ENCODE peak calls at places on chromosome 5, in four cellular contexts. One of them, this sample, is unnamed. For H3K9me3, the result is how much of the 10 kb centered on the place peaks cover.

GRCh38 chr5:178449163-178450060 is 140.8 kb downstream of the COL23A1 start:
- DNase-seq in body of pancreas: no peak
- DNase-seq in cardiac muscle cell: peak
- DNase-seq in PC-3: no peak
- DNase-seq in this sample: no peak

GRCh38 chr5:112228672-112229071 is 190.4 kb downstream of the EPB41L4A start:
- DNase-seq in body of pancreas: peak
- DNase-seq in cardiac muscle cell: peak
- DNase-seq in PC-3: peak
- DNase-seq in this sample: peak

GRCh38 chr5:1519631-1520141 is 4.1 kb downstream of the LPCAT1 start:
- DNase-seq in PC-3: no peak
- DNase-seq in body of pancreas: peak
- DNase-seq in cardiac muscle cell: no peak
- DNase-seq in this sample: peak

GRCh38 chr5:166377756-166378155 is 1913.7 kb upstream of the WWC1 start:
- DNase-seq in PC-3: no peak
- DNase-seq in body of pancreas: no peak
- DNase-seq in cardiac muscle cell: no peak
- DNase-seq in this sample: no peak

GRCh38 chr5:75044406-75044805 is 8.0 kb downstream of the GCNT4 start:
- DNase-seq in cardiac muscle cell: no peak
- DNase-seq in body of pancreas: no peak
- DNase-seq in PC-3: peak
- DNase-seq in this sample: peak

GRCh38 chr5:88370824-88371223 is 102.2 kb upstream of the TMEM161B start:
- DNase-seq in cardiac muscle cell: no peak
- DNase-seq in PC-3: no peak
- DNase-seq in body of pancreas: no peak
- DNase-seq in this sample: no peak

GRCh38 chr5:110738812-110739651 is at the start of gene SLC25A46:
- DNase-seq in body of pancreas: peak
- DNase-seq in cardiac muscle cell: peak
- DNase-seq in PC-3: peak
- DNase-seq in this sample: peak

GRCh38 chr5:50318220-50318619 is 122.9 kb downstream of the EMB start:
- DNase-seq in PC-3: no peak
- DNase-seq in cardiac muscle cell: no peak
- DNase-seq in body of pancreas: no peak
- DNase-seq in this sample: no peak

GRCh38 chr5:1670342-1670741 is 129.3 kb downstream of the MRPL36 start:
- DNase-seq in PC-3: no peak
- DNase-seq in cardiac muscle cell: no peak
- DNase-seq in body of pancreas: no peak
- DNase-seq in this sample: no peak

GRCh38 chr5:109880907-109881685 is 191.4 kb downstream of the MAN2A1 start:
- DNase-seq in PC-3: no peak
- DNase-seq in cardiac muscle cell: no peak
- DNase-seq in body of pancreas: peak
- DNase-seq in this sample: no peak

GRCh38 chr5:83636141-83636540 is 84.5 kb downstream of the HAPLN1 start:
- DNase-seq in cardiac muscle cell: no peak
- DNase-seq in body of pancreas: no peak
- DNase-seq in PC-3: no peak
- DNase-seq in this sample: no peak

GRCh38 chr5:2010940-2011339 is 128.2 kb upstream of the IRX4 start:
- DNase-seq in cardiac muscle cell: no peak
- DNase-seq in body of pancreas: no peak
- DNase-seq in PC-3: no peak
- DNase-seq in this sample: no peak

GRCh38 chr5:68352166-68352565 is 136.6 kb downstream of the PIK3R1 start:
- DNase-seq in body of pancreas: no peak
- DNase-seq in cardiac muscle cell: no peak
- DNase-seq in PC-3: no peak
- DNase-seq in this sample: no peak

GRCh38 chr5:37789991-37790390 is 49.9 kb downstream of the GDNF start:
- DNase-seq in body of pancreas: no peak
- DNase-seq in cardiac muscle cell: no peak
- DNase-seq in PC-3: peak
- DNase-seq in this sample: no peak

GRCh38 chr5:41240390-41240789 is 27.1 kb upstream of the C6 start:
- DNase-seq in body of pancreas: no peak
- DNase-seq in PC-3: no peak
- DNase-seq in cardiac muscle cell: no peak
- DNase-seq in this sample: no peak

GRCh38 chr5:160133071-160133917 is 14.0 kb upstream of the PWWP2A start:
- DNase-seq in PC-3: no peak
- DNase-seq in cardiac muscle cell: peak
- DNase-seq in body of pancreas: peak
- DNase-seq in this sample: no peak

GRCh38 chr5:116032094-116032517 is at the start of gene ARL14EPL:
- DNase-seq in cardiac muscle cell: peak
- DNase-seq in PC-3: peak
- DNase-seq in body of pancreas: peak
- DNase-seq in this sample: no peak

GRCh38 chr5:1010181-1010510 is 1.5 kb downstream of the NKD2 start:
- DNase-seq in body of pancreas: peak
- DNase-seq in PC-3: peak
- DNase-seq in cardiac muscle cell: no peak
- DNase-seq in this sample: no peak

GRCh38 chr5:62343428-62343827 is 37.4 kb downstream of the KIF2A start:
- DNase-seq in cardiac muscle cell: no peak
- DNase-seq in body of pancreas: no peak
- DNase-seq in PC-3: no peak
- DNase-seq in this sample: no peak

GRCh38 chr5:89777758-89778157 is 631.8 kb downstream of the CETN3 start:
- DNase-seq in body of pancreas: no peak
- DNase-seq in cardiac muscle cell: no peak
- DNase-seq in PC-3: no peak
- DNase-seq in this sample: no peak

GRCh38 chr5:9358961-9359686 is 186.8 kb downstream of the SEMA5A start:
- DNase-seq in cardiac muscle cell: no peak
- DNase-seq in body of pancreas: no peak
- DNase-seq in PC-3: peak
- DNase-seq in this sample: no peak

GRCh38 chr5:175385691-175386360 is 58.2 kb downstream of the DRD1 start:
- DNase-seq in body of pancreas: no peak
- DNase-seq in PC-3: peak
- DNase-seq in cardiac muscle cell: no peak
- DNase-seq in this sample: no peak

GRCh38 chr5:45038366-45038987 is 229.7 kb downstream of the MRPS30 start:
- DNase-seq in cardiac muscle cell: peak
- DNase-seq in PC-3: peak
- DNase-seq in body of pancreas: no peak
- DNase-seq in this sample: no peak

GRCh38 chr5:60382761-60383160 is 317.2 kb downstream of the DEPDC1B start:
- DNase-seq in cardiac muscle cell: peak
- DNase-seq in body of pancreas: peak
- DNase-seq in PC-3: peak
- DNase-seq in this sample: no peak

GRCh38 chr5:77640577-77641396 is 2.3 kb upstream of the OTP start:
- DNase-seq in body of pancreas: no peak
- DNase-seq in cardiac muscle cell: no peak
- DNase-seq in PC-3: no peak
- DNase-seq in this sample: no peak

GRCh38 chr5:77638763-77639451 is 394 bp upstream of the OTP start:
- DNase-seq in body of pancreas: no peak
- DNase-seq in PC-3: no peak
- DNase-seq in cardiac muscle cell: peak
- DNase-seq in this sample: no peak

GRCh38 chr5:77638204-77638762 is at the start of gene OTP:
- DNase-seq in cardiac muscle cell: no peak
- DNase-seq in PC-3: no peak
- DNase-seq in body of pancreas: no peak
- DNase-seq in this sample: no peak

GRCh38 chr5:77641397-77641943 is 3.0 kb upstream of the OTP start:
- DNase-seq in PC-3: no peak
- DNase-seq in body of pancreas: no peak
- DNase-seq in cardiac muscle cell: no peak
- DNase-seq in this sample: no peak

GRCh38 chr5:77639624-77640023 is 1.1 kb upstream of the OTP start:
- DNase-seq in cardiac muscle cell: no peak
- DNase-seq in body of pancreas: no peak
- DNase-seq in PC-3: no peak
- DNase-seq in this sample: no peak
- H3K9me3 ChIP-seq in cardiac muscle cell: under half
- H3K9me3 ChIP-seq in body of pancreas: under half
- H3K9me3 ChIP-seq in PC-3: under half
- H3K9me3 ChIP-seq in this sample: under half

GRCh38 chr5:43728581-43728980 is 125.6 kb downstream of the NNT start:
- DNase-seq in body of pancreas: no peak
- DNase-seq in PC-3: no peak
- DNase-seq in cardiac muscle cell: no peak
- DNase-seq in this sample: no peak

GRCh38 chr5:43731573-43731972 is 128.6 kb downstream of the NNT start:
- DNase-seq in PC-3: no peak
- DNase-seq in cardiac muscle cell: no peak
- DNase-seq in body of pancreas: no peak
- DNase-seq in this sample: no peak

GRCh38 chr5:43729846-43730478 is 127.0 kb downstream of the NNT start:
- DNase-seq in PC-3: peak
- DNase-seq in body of pancreas: no peak
- DNase-seq in cardiac muscle cell: peak
- DNase-seq in this sample: no peak

DNA sequence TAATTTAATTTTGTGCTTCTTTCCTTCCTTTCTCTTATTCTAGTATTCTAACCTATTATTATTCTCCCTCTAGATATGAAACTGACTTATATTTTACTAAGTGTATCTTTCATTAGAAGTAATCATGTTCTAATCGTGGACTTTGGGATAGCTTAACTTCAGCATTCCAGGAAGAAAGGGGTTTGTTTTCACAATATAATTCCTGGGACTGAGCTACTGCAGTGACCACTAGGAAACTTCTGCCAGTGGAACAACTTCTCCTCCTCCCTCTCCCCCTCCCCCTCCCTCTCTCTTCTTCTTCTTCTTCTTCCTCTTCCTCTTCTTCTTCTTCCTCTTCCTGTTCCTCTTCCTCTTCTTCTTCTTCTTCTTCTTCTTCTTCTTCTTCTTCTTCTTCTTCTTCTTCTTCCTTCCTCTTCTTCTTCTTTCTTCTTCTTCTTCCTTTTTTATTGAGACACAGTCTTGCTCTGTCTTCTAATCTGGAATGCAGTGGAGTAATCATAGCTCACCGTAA is 127.9 kb downstream of the NNT start:
- DNase-seq in PC-3: no peak
- DNase-seq in cardiac muscle cell: no peak
- DNase-seq in body of pancreas: no peak
- DNase-seq in this sample: no peak
- TF ChIP-seq CTCF in PC-3: no peak
- TF ChIP-seq CTCF in cardiac muscle cell: no peak
- TF ChIP-seq CTCF in body of pancreas: peak
- TF ChIP-seq CTCF in this sample: no peak

GRCh38 chr5:151007430-151008123 is 12.8 kb upstream of the GPX3 start:
- DNase-seq in PC-3: no peak
- DNase-seq in body of pancreas: no peak
- DNase-seq in cardiac muscle cell: no peak
- DNase-seq in this sample: no peak

GRCh38 chr5:151005975-151006576 is 14.3 kb upstream of the GPX3 start:
- DNase-seq in body of pancreas: peak
- DNase-seq in cardiac muscle cell: peak
- DNase-seq in PC-3: no peak
- DNase-seq in this sample: peak

GRCh38 chr5:151008124-151008491 is 12.3 kb upstream of the GPX3 start:
- DNase-seq in body of pancreas: no peak
- DNase-seq in PC-3: no peak
- DNase-seq in cardiac muscle cell: peak
- DNase-seq in this sample: no peak

GRCh38 chr5:151005187-151005974 is 15.0 kb upstream of the GPX3 start:
- DNase-seq in PC-3: no peak
- DNase-seq in body of pancreas: peak
- DNase-seq in cardiac muscle cell: peak
- DNase-seq in this sample: no peak

GRCh38 chr5:151006704-151007334 is 13.6 kb upstream of the GPX3 start:
- DNase-seq in body of pancreas: no peak
- DNase-seq in cardiac muscle cell: no peak
- DNase-seq in PC-3: no peak
- DNase-seq in this sample: no peak
- H3K27ac ChIP-seq in body of pancreas: no peak
- H3K27ac ChIP-seq in cardiac muscle cell: peak
- H3K27ac ChIP-seq in PC-3: no peak
- H3K27ac ChIP-seq in this sample: peak

GRCh38 chr5:97762483-97762882 is 579.4 kb upstream of the RIOK2 start:
- DNase-seq in cardiac muscle cell: no peak
- DNase-seq in PC-3: no peak
- DNase-seq in body of pancreas: no peak
- DNase-seq in this sample: no peak
- H3K9me3 ChIP-seq in cardiac muscle cell: under half
- H3K9me3 ChIP-seq in PC-3: under half
- H3K9me3 ChIP-seq in body of pancreas: under half
- H3K9me3 ChIP-seq in this sample: under half

DNA sequence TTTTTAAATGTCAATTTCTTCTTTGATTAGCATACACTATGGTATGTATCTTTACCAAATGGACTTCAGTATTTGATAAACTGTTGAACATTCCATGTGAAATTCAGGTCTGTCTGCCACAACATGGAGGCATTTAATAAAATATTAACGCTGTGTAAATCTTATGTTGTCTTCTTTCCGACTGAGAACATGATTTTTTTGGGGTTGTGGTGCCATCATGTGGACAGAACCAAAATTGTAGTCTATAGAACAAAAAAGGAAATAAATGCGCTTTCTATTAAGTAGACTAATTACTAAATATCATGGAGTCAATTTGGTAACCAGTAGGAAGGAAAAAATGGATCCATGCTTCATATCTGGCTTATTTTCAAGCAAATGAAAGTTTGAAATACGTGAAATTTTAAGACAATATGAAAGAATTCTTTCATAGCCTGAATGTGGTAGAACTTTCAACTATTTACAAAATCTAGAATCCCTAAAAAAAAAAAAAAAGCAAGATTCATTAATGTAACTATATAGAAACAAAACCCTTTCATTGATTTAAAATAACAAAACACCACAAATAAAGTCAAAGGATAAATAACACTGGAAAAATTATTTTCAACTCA is 2.8 kb upstream of the PLK2 start:
- DNase-seq in PC-3: peak
- DNase-seq in body of pancreas: peak
- DNase-seq in cardiac muscle cell: peak
- DNase-seq in this sample: no peak
- TF ChIP-seq CTCF in PC-3: peak
- TF ChIP-seq CTCF in body of pancreas: peak
- TF ChIP-seq CTCF in cardiac muscle cell: peak
- TF ChIP-seq CTCF in this sample: peak

GRCh38 chr5:149917073-149917676 is 27.4 kb downstream of the PDE6A start:
- DNase-seq in cardiac muscle cell: no peak
- DNase-seq in body of pancreas: no peak
- DNase-seq in PC-3: no peak
- DNase-seq in this sample: no peak
- H3K27ac ChIP-seq in cardiac muscle cell: no peak
- H3K27ac ChIP-seq in body of pancreas: no peak
- H3K27ac ChIP-seq in PC-3: no peak
- H3K27ac ChIP-seq in this sample: no peak

This sample was measured in right lobe of liver.